ENCODE peak calls at places on chromosomes 7 and 10, in ten cellular contexts. E is renal cortical epithelial cell, L is tibial nerve, G is T-helper 1 cell, M is COR-L47, P is M059J, D is PC-9, O is AG10803, V is pancreas, Z is hypothalamus. Y is an unnamed sample.

GRCh38 chr7:70762697-70763096 is 369.2 kb upstream of the GALNT17 start:
- DNase-seq in E (no peak), L (no peak), G (no peak), M (no peak), P (peak; percentile 6), D (no peak), O (no peak), V (no peak), Z (no peak), Y (no peak)

GRCh38 chr7:140607441-140607989 is 33.1 kb downstream of the DENND2A start:
- DNase-seq in E (no peak), L (no peak), G (no peak), M (no peak), P (peak; percentile 95), D (no peak), O (peak; percentile 92), V (no peak), Z (peak; percentile 91), Y (no peak)

GRCh38 chr7:14196555-14196954 is 207.1 kb upstream of the ETV1 start:
- DNase-seq in E (peak; percentile 13), L (no peak), G (no peak), M (no peak), P (peak; percentile 7), D (no peak), O (peak; percentile 3), V (no peak), Z (no peak), Y (no peak)

GRCh38 chr7:3957735-3958491 is 656.9 kb downstream of the SDK1 start:
- DNase-seq in E (peak; percentile 38), L (no peak), G (no peak), M (no peak), P (no peak), D (no peak), O (no peak), V (no peak), Z (no peak), Y (no peak)

GRCh38 chr10:113982296-113982695 is 61.4 kb upstream of the ADRB1 start:
- DNase-seq in E (no peak), L (no peak), G (no peak), M (no peak), P (no peak), D (no peak), O (no peak), V (no peak), Z (no peak), Y (no peak)

GRCh38 chr7:20228654-20229053 is 11.5 kb upstream of the MACC1 start:
- DNase-seq in E (peak; percentile 43), L (no peak), G (no peak), M (no peak), P (peak; percentile 57), D (no peak), O (no peak), V (no peak), Z (no peak), Y (no peak)

GRCh38 chr10:15146366-15146765 is 22.1 kb downstream of the NMT2 start:
- DNase-seq in E (no peak), L (no peak), G (no peak), M (peak; percentile 8), P (no peak), D (no peak), O (no peak), V (no peak), Z (no peak), Y (peak; percentile 43)

GRCh38 chr7:27235387-27236052 is 7.1 kb upstream of the EVX1 start:
- DNase-seq in E (no peak), L (no peak), G (no peak), M (peak; percentile 77), P (peak; percentile 56), D (peak; percentile 74), O (peak; percentile 17), V (peak; percentile 32), Z (peak; percentile 12), Y (peak; percentile 88)